ENCODE peak calls at places on chromosomes 16 and 17, in four cellular contexts. P, S, Y and M are unnamed samples.

GRCh38 chr16:67562918-67563707 is 787 bp downstream of the CTCF start:
- DNase-seq in P (peak), S (no peak), Y (peak), M (peak)

GRCh38 chr16:81335669-81336068 is 20.9 kb downstream of the GAN start:
- DNase-seq in P (no peak), S (no peak), Y (no peak), M (no peak)

GRCh38 chr17:4980644-4981216 is 6.7 kb downstream of the CAMTA2 start:
- DNase-seq in P (peak), S (no peak), Y (peak), M (peak)

GRCh38 chr16:51152691-51153261 is 1.7 kb upstream of the SALL1 start:
- DNase-seq in P (no peak), S (no peak), Y (no peak), M (no peak)

GRCh38 chr17:39376434-39376833 is 25.0 kb downstream of the FBXL20 start:
- DNase-seq in P (no peak), S (peak), Y (no peak), M (no peak)

GRCh38 chr17:53218723-53219122 is 604.0 kb upstream of the KIF2B start:
- DNase-seq in P (no peak), S (no peak), Y (no peak), M (no peak)

GRCh38 chr17:55674107-55674506 is 48.6 kb downstream of the TMEM100 start:
- DNase-seq in P (no peak), S (no peak), Y (no peak), M (no peak)

GRCh38 chr17:69637399-69638165 is 223.1 kb downstream of the MAP2K6 start:
- DNase-seq in P (no peak), S (no peak), Y (no peak), M (no peak)

GRCh38 chr16:89037261-89038152 is 56.1 kb upstream of the ACSF3 start:
- DNase-seq in P (peak), S (no peak), Y (peak), M (no peak)

GRCh38 chr17:57834146-57834741 is 15.6 kb downstream of the MRPS23 start:
- DNase-seq in P (no peak), S (no peak), Y (peak), M (no peak)

GRCh38 chr16:58515871-58516767 is 802 bp downstream of the SETD6 start:
- DNase-seq in P (peak), S (no peak), Y (peak), M (peak)

GRCh38 chr16:4866586-4866985 is 19.3 kb downstream of the UBN1 start:
- DNase-seq in P (no peak), S (no peak), Y (no peak), M (no peak)

GRCh38 chr16:4862639-4863038 is 15.4 kb downstream of the UBN1 start:
- DNase-seq in P (no peak), S (no peak), Y (no peak), M (no peak)

GRCh38 chr16:4868046-4868445 is 20.8 kb downstream of the UBN1 start:
- DNase-seq in P (no peak), S (no peak), Y (no peak), M (no peak)

GRCh38 chr16:4864728-4865127 is 17.4 kb downstream of the UBN1 start:
- DNase-seq in P (no peak), S (no peak), Y (no peak), M (no peak)

GRCh38 chr16:4865231-4865860 is 18.1 kb downstream of the UBN1 start:
- DNase-seq in P (no peak), S (no peak), Y (no peak), M (no peak)
- TF ChIP-seq NR2C2 in P (no peak), S (no peak), Y (no peak), M (no peak)

DNA sequence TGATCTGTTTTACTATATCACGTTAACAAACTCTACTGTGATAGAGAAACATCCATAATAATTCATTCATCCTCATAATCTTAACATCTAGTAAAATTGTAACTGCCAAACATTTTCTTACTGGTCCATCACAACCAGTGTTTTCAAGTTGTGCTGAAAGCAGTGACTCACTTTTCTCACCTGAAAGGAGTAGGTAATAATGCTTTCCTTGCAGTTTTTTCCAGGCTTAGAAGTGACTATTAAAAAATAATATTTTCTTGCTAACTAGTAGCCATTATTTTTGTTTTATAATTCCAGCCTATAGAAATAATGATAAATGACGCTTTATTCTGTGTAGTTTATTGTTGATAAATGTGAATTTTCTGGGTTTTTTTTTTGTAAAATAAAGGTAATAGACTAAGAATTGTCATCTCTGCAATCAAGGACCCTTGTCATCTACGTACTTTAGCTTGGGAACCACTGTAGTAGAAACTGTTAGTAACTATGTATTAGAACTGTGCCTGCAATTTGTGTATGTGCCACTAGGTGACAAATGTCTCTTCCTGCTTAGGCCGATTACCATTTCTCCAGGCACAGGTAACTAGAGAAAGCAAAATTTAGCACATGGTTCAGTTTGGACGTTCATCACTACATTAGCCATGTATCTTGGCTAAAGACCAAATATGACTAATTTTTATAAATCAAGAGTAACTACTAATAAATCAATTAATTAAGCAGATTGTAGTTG is 409.4 kb upstream of the ERCC4 start:
- DNase-seq in P (peak), S (no peak), Y (no peak), M (peak)
- TF ChIP-seq NR2C2 in P (no peak), S (no peak), Y (no peak), M (no peak)

DNA sequence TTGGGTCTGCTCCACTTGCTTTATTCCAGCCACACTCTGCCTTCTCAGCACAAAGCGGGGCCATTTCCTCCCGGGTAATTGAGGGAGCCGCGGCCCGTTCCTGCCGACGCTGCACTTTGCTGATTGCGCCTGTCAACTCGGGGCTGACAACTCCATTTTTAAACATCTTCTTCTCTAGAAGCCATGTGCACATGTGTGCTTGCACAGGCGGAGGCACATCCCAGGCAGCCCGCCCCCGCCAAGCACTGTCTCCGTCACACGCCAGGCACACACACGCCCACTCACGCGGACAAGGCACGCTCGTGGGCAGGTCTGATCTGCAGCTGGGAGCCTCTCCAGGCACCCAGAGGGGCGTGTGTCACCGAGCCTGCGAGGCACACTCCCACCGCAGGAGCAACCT is 63.2 kb downstream of the ENGASE start:
- DNase-seq in P (no peak), S (no peak), Y (no peak), M (no peak)
- TF ChIP-seq NR2C2 in P (no peak), S (no peak), Y (no peak), M (no peak)

DNA sequence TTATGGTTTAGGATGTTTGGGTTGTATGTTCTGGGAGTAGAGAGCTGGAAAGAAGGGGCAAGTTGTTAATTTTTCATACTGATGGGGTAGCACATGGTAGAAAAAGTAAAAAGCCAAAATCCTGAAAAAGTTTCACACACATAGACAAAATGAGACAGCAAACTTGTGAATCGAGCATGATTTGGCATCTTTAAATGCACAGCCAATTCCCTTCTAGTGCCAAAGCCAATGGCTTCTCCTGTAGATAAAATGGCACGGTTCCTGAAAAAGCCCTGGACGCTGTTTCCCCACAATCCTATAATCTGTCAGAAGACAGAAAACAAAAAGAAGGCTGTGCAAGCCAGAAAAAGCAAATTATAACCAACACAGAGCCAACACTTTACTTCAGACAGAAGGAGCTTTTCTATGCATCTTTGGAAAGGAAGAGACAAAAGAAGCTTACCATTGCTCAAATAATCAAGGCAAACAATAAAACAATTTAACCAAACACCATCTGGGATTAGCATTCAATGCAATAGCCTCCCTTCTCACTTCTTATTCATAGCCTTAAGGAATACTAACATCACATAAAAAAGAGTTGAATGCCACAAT is 23.8 kb downstream of the FAM222B start:
- DNase-seq in P (no peak), S (no peak), Y (no peak), M (no peak)
- TF ChIP-seq NR2C2 in P (no peak), S (no peak), Y (no peak), M (no peak)

GRCh38 chr16:11405331-11406176 is 60.3 kb downstream of the RMI2 start:
- DNase-seq in P (peak), S (no peak), Y (peak), M (peak)
- TF ChIP-seq NR2C2 in P (no peak), S (no peak), Y (no peak), M (no peak)

DNA sequence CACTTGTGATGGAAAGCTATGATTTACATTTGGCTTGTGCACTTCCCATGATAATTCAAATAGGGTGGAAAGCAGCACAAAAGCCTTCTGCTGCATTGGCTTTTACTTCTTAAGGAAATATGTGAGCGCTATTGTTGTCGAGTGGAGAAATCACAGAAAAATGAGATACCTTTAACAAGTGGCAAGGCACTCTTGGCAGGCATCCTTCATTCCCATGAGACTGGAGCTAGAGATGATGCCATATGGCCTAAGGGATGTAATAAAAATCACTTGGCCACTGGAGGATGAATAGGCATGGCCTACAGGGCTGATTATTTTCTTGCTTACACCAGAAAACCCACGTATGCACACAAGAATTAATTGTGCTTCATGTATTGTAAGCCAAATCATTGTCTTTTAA is 389.1 kb downstream of the CDH13 start:
- DNase-seq in P (no peak), S (no peak), Y (no peak), M (no peak)
- TF ChIP-seq NR2C2 in P (no peak), S (no peak), Y (no peak), M (no peak)